ENCODE peak calls at places on chromosomes 13 and 19, in ten cellular contexts. H is mucosa of gallbladder, W is frontal cortex, T is colonic mucosa, N is osteoblast, V is T-helper 2 cell, B is left cardiac atrium, X is nephron progenitor cell, A is GM04503, D is posterior vena cava. F is an unnamed sample.

GRCh38 chr19:31378404-31378803 is 29.2 kb upstream of the TSHZ3 start:
- DNase-seq in H (peak; percentile 61), W (no peak), T (peak; percentile 27), N (peak; percentile 93), V (no peak), B (peak; percentile 42), X (no peak), A (peak; percentile 92), D (peak; percentile 76), F (peak; percentile 15)

GRCh38 chr13:47896546-47896945 is 104.5 kb downstream of the SUCLA2 start:
- DNase-seq in H (no peak), W (no peak), T (no peak), N (no peak), V (no peak), B (no peak), X (no peak), A (no peak), D (no peak), F (no peak)

GRCh38 chr13:103229674-103230073 is 163.5 kb upstream of the SLC10A2 start:
- DNase-seq in H (no peak), W (no peak), T (no peak), N (no peak), V (no peak), B (no peak), X (no peak), A (no peak), D (no peak), F (no peak)

GRCh38 chr13:75908137-75908536 is 272.0 kb downstream of the LMO7 start:
- DNase-seq in H (no peak), W (no peak), T (peak; percentile 21), N (no peak), V (no peak), B (no peak), X (peak; percentile 14), A (no peak), D (no peak), F (no peak)

GRCh38 chr19:50415661-50416033 is 3.1 kb upstream of the SPIB start:
- DNase-seq in H (no peak), W (no peak), T (peak; percentile 59), N (no peak), V (no peak), B (no peak), X (no peak), A (no peak), D (no peak), F (no peak)

GRCh38 chr19:39168258-39169142 is 28.3 kb upstream of the NCCRP1 start:
- DNase-seq in H (no peak), W (no peak), T (no peak), N (peak; percentile 85), V (no peak), B (no peak), X (no peak), A (no peak), D (no peak), F (no peak)

GRCh38 chr13:77509221-77509620 is 26.3 kb upstream of the SCEL start:
- DNase-seq in H (no peak), W (no peak), T (no peak), N (peak; percentile 41), V (no peak), B (no peak), X (no peak), A (no peak), D (no peak), F (no peak)

GRCh38 chr19:2410023-2410422 is 17.4 kb downstream of the TIMM13 start:
- DNase-seq in H (no peak), W (no peak), T (no peak), N (peak; percentile 26), V (no peak), B (no peak), X (no peak), A (no peak), D (no peak), F (no peak)

GRCh38 chr13:90070362-90070761 is 1277.1 kb upstream of the MIR17HG start:
- DNase-seq in H (no peak), W (no peak), T (no peak), N (no peak), V (no peak), B (no peak), X (no peak), A (no peak), D (no peak), F (no peak)

GRCh38 chr19:29216021-29216420 is 3.1 kb upstream of the UQCRFS1 start:
- DNase-seq in H (no peak), W (no peak), T (no peak), N (no peak), V (no peak), B (no peak), X (no peak), A (no peak), D (no peak), F (no peak)

GRCh38 chr13:112582305-112582704 is 5.6 kb downstream of the TUBGCP3 start:
- DNase-seq in H (no peak), W (no peak), T (no peak), N (no peak), V (no peak), B (no peak), X (no peak), A (no peak), D (no peak), F (no peak)

GRCh38 chr19:53019684-53020083 is 6.0 kb downstream of the ERVV-1 start:
- DNase-seq in H (no peak), W (no peak), T (peak; percentile 27), N (no peak), V (peak; percentile 5), B (no peak), X (no peak), A (no peak), D (no peak), F (no peak)

GRCh38 chr13:42001580-42001979 is 40.7 kb upstream of the VWA8 start:
- DNase-seq in H (no peak), W (no peak), T (no peak), N (peak; percentile 95), V (no peak), B (peak; percentile 37), X (peak; percentile 9), A (peak; percentile 39), D (no peak), F (peak; percentile 13)

GRCh38 chr19:17113127-17113785 is 37.7 kb downstream of the MYO9B start:
- DNase-seq in H (no peak), W (no peak), T (no peak), N (peak; percentile 58), V (no peak), B (no peak), X (no peak), A (no peak), D (no peak), F (no peak)

GRCh38 chr19:9116547-9116946 is 984 bp upstream of the OR7G1 start:
- DNase-seq in H (no peak), W (no peak), T (no peak), N (no peak), V (no peak), B (no peak), X (no peak), A (no peak), D (no peak), F (no peak)

GRCh38 chr13:38090913-38091312 is 221.3 kb upstream of the TRPC4 start:
- DNase-seq in H (no peak), W (no peak), T (no peak), N (no peak), V (no peak), B (no peak), X (no peak), A (no peak), D (no peak), F (peak; percentile 71)

GRCh38 chr19:41133260-41133659 is 19.0 kb downstream of the CYP2F1 start:
- DNase-seq in H (no peak), W (no peak), T (no peak), N (no peak), V (no peak), B (no peak), X (no peak), A (no peak), D (peak; percentile 34), F (no peak)

GRCh38 chr13:28744656-28745055 is 25.9 kb upstream of the SLC46A3 start:
- DNase-seq in H (no peak), W (no peak), T (no peak), N (no peak), V (no peak), B (no peak), X (no peak), A (no peak), D (no peak), F (no peak)

GRCh38 chr19:16702123-16702522 is 17.5 kb upstream of the NWD1 start:
- DNase-seq in H (no peak), W (no peak), T (no peak), N (no peak), V (no peak), B (peak; percentile 58), X (no peak), A (peak; percentile 38), D (no peak), F (no peak)

GRCh38 chr13:94825507-94825906 is 113.2 kb upstream of the SOX21 start:
- DNase-seq in H (peak; percentile 50), W (no peak), T (peak; percentile 28), N (no peak), V (no peak), B (peak; percentile 32), X (no peak), A (no peak), D (peak; percentile 83), F (no peak)

GRCh38 chr13:79775830-79776229 is 294.9 kb downstream of the NDFIP2 start:
- DNase-seq in H (peak; percentile 35), W (peak; percentile 12), T (peak; percentile 61), N (peak; percentile 52), V (no peak), B (no peak), X (no peak), A (no peak), D (no peak), F (peak; percentile 44)

GRCh38 chr19:40603719-40604646 is 2.8 kb downstream of the LTBP4 start:
- DNase-seq in H (peak; percentile 98), W (peak; percentile 88), T (peak; percentile 100), N (peak; percentile 100), V (peak; percentile 99), B (peak; percentile 98), X (peak; percentile 99), A (peak; percentile 69), D (peak; percentile 99), F (peak; percentile 91)

GRCh38 chr13:43878897-43879322 is 630 bp downstream of the CCDC122 start:
- DNase-seq in H (peak; percentile 72), W (peak; percentile 64), T (peak; percentile 70), N (peak; percentile 83), V (peak; percentile 38), B (peak; percentile 84), X (no peak), A (peak; percentile 59), D (peak; percentile 93), F (peak; percentile 52)

GRCh38 chr13:95921485-95921884 is 131.7 kb downstream of the UGGT2 start:
- DNase-seq in H (no peak), W (no peak), T (no peak), N (no peak), V (no peak), B (no peak), X (no peak), A (peak; percentile 51), D (no peak), F (no peak)

GRCh38 chr13:96053003-96053703 is at the start of gene UGGT2:
- DNase-seq in H (peak; percentile 94), W (peak; percentile 93), T (peak; percentile 95), N (peak; percentile 99), V (peak; percentile 6), B (peak; percentile 98), X (peak; percentile 92), A (peak; percentile 65), D (peak; percentile 99), F (peak; percentile 92)

GRCh38 chr19:54209748-54210494 is 9.3 kb downstream of the RPS9 start:
- DNase-seq in H (peak; percentile 95), W (peak; percentile 62), T (peak; percentile 97), N (peak; percentile 99), V (peak; percentile 50), B (peak; percentile 92), X (no peak), A (peak; percentile 89), D (peak; percentile 95), F (no peak)

GRCh38 chr19:893775-894090 is 449 bp downstream of the RNU6-9 start:
- DNase-seq in H (no peak), W (no peak), T (no peak), N (no peak), V (no peak), B (no peak), X (no peak), A (no peak), D (no peak), F (no peak)

GRCh38 chr19:29293736-29294342 is 80.9 kb upstream of the UQCRFS1 start:
- DNase-seq in H (no peak), W (no peak), T (no peak), N (no peak), V (peak; percentile 55), B (no peak), X (no peak), A (no peak), D (peak; percentile 69), F (no peak)